ENCODE peak calls at places on chromosomes 4 and X, in ten cellular contexts. S is heart right ventricle; J is fibroblast of mammary gland; C is CD8-positive, alpha-beta T cell; W is mesothelial cell of epicardium; G is IMR-90; B is GM06990; I is psoas muscle; N is fibroblast of pulmonary artery; Y is pancreas. R is an unnamed sample.

GRCh38 chrX:129755779-129756650 is 17.2 kb downstream of the XPNPEP2 start:
- DNase-seq in S (no peak), J (no peak), C (peak; percentile 70), W (no peak), G (no peak), B (no peak), I (peak; percentile 23), N (no peak), Y (no peak), R (no peak)

GRCh38 chr4:123819362-123820035 is 422.9 kb downstream of the SPRY1 start:
- DNase-seq in S (no peak), J (peak; percentile 78), C (no peak), W (no peak), G (no peak), B (no peak), I (no peak), N (peak; percentile 38), Y (no peak), R (no peak)

GRCh38 chrX:30308263-30309138 is 689 bp downstream of the NR0B1 start:
- DNase-seq in S (no peak), J (peak; percentile 15), C (no peak), W (peak; percentile 47), G (no peak), B (no peak), I (peak; percentile 48), N (peak; percentile 7), Y (no peak), R (peak; percentile 44)

GRCh38 chr4:26191353-26191752 is 129.5 kb upstream of the RBPJ start:
- DNase-seq in S (no peak), J (peak; percentile 69), C (no peak), W (no peak), G (peak; percentile 41), B (no peak), I (no peak), N (no peak), Y (no peak), R (no peak)

GRCh38 chrX:77639820-77640219 is 146.2 kb downstream of the ATRX start:
- DNase-seq in S (no peak), J (no peak), C (no peak), W (no peak), G (no peak), B (no peak), I (no peak), N (no peak), Y (no peak), R (no peak)

GRCh38 chr4:145557720-145558119 is 61.5 kb upstream of the MMAA start:
- DNase-seq in S (peak; percentile 66), J (peak; percentile 71), C (no peak), W (peak; percentile 41), G (peak; percentile 72), B (no peak), I (peak; percentile 55), N (peak; percentile 82), Y (peak; percentile 71), R (peak; percentile 56)

GRCh38 chr4:6193399-6193798 is 7.0 kb downstream of the JAKMIP1 start:
- DNase-seq in S (no peak), J (no peak), C (no peak), W (no peak), G (no peak), B (no peak), I (no peak), N (no peak), Y (no peak), R (no peak)

GRCh38 chr4:164221631-164222030 is 532.3 kb upstream of the SMIM31 start:
- DNase-seq in S (no peak), J (peak; percentile 54), C (no peak), W (no peak), G (no peak), B (no peak), I (no peak), N (no peak), Y (no peak), R (no peak)

GRCh38 chr4:8614365-8615193 is 22.0 kb downstream of the CPZ start:
- DNase-seq in S (no peak), J (no peak), C (no peak), W (no peak), G (no peak), B (no peak), I (peak; percentile 29), N (no peak), Y (no peak), R (no peak)

DNA sequence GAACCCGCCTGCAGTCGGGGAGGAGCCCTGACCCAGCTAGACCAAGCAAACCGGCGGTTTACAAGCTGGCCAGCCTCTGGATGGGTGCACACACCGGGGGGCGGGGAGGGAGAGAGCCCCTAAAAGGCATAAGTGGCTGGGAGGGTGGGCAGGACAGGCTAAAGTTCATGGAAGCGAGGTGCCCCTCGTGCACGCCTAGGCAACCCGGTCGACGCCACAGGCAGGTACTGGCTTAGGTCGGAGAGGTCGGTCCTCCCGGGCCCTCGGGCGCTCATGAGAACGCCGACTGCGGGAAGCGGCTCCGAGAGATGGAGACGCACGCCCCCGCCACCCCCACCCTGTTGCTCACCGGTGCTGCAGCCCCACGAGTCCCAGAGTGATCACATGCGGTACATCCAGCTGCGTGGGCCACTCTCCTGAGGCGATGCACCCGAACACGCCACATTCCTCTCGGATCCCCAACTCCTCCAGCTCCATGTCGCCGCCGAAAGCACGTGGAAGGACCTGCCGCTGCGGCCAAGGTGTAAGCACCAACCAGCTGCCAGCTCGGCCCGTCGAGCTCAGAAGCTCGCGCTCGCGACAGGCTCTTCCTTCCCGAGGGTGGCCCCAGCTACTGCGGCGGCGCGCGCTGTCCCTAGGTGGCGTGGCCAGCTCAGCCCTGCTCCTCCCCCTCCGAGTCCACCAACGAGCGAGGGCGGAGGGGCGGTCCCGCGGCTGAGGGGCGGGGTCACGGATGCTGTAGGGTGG is at the start of gene PPAT:
- DNase-seq in S (peak; percentile 97), J (peak; percentile 95), C (peak; percentile 99), W (peak; percentile 99), G (peak; percentile 95), B (peak; percentile 99), I (peak; percentile 99), N (peak; percentile 98), Y (peak; percentile 98), R (peak; percentile 99)
- TF ChIP-seq CTCF in S (peak; percentile 46), J (no peak), C (no peak), W (no peak), G (peak; percentile 20), B (peak; percentile 4), I (peak; percentile 26), N (peak; percentile 13), Y (peak; percentile 22), R (no peak)

DNA sequence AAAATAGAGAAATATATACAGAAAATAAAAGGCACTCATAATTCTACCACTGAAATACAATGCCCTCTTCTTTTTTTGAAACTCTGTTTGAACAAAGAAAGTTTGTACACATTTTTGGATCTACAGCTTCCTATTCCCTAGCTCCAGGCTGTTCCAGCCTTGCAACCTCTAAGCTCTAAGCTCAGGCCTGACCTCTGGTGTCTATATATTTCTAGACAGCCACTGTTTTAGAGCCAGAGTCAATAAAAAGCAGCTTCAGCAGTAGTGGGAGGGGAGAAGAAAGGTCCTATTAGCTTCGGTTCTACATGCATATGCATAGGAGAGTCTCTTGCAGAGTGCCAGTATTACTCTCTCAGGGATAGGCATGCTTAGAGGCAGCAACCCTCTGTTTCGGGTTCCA is 39.7 kb downstream of the CLDN2 start:
- DNase-seq in S (no peak), J (peak; percentile 35), C (no peak), W (no peak), G (peak; percentile 33), B (no peak), I (no peak), N (peak; percentile 54), Y (no peak), R (no peak)
- TF ChIP-seq CTCF in S (no peak), J (peak; percentile 37), C (no peak), W (no peak), G (peak; percentile 41), B (no peak), I (no peak), N (peak; percentile 44), Y (no peak), R (no peak)

DNA sequence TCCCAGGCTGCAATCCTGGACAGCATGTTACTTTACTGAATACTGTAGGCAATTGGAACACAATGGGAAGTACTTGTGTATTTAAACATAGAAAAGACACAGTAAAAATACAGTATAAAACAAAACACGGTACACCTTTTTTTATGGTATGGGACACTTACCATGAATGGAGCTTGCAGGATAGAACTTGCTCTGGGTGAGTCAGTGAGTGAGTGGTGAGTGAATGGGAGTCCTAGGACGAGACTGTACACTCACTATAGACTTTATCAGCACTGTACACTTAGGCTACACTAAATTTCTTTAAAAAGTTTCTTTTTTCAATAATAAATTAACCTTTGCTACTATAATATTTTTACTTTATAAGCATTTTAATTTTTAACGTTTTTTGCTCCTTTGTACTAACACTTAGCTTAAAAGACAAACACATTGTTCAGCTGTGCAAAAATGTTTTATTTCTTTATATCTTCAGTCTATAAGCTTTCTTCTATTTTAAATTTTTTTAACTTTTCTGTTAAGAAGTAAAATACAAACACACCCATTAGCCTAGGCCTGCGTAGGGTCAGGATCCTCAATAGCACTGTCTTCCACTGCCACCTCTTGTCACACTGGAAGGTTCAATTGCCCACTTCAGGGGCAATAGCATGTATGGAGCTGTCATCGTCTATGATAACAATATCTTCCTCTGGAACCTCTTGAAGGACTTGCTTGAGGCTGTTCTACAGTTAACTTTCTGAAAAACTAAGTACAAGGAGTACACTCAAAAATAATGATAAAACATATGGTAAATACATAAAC is 293.5 kb upstream of the FSTL5 start:
- DNase-seq in S (no peak), J (no peak), C (no peak), W (no peak), G (no peak), B (no peak), I (no peak), N (no peak), Y (no peak), R (no peak)
- TF ChIP-seq CTCF in S (no peak), J (no peak), C (no peak), W (no peak), G (no peak), B (no peak), I (no peak), N (no peak), Y (no peak), R (no peak)

GRCh38 chr4:17809667-17810066 is 890 bp downstream of the DCAF16 start:
- DNase-seq in S (no peak), J (no peak), C (no peak), W (no peak), G (no peak), B (no peak), I (no peak), N (no peak), Y (no peak), R (no peak)
- TF ChIP-seq CTCF in S (no peak), J (no peak), C (no peak), W (no peak), G (no peak), B (no peak), I (no peak), N (no peak), Y (no peak), R (no peak)

GRCh38 chr4:154927126-154927525 is 146.1 kb downstream of the RBM46 start:
- DNase-seq in S (no peak), J (no peak), C (no peak), W (no peak), G (no peak), B (no peak), I (no peak), N (no peak), Y (no peak), R (no peak)

GRCh38 chr4:154928640-154929257 is 147.7 kb downstream of the RBM46 start:
- DNase-seq in S (no peak), J (peak; percentile 77), C (no peak), W (no peak), G (peak; percentile 55), B (no peak), I (no peak), N (peak; percentile 71), Y (no peak), R (peak; percentile 33)
- TF ChIP-seq CTCF in S (peak; percentile 18), J (peak; percentile 78), C (no peak), W (peak; percentile 23), G (peak; percentile 68), B (peak; percentile 24), I (no peak), N (peak; percentile 60), Y (no peak), R (peak; percentile 36)

GRCh38 chr4:77765720-77766119 is 53.4 kb downstream of the CNOT6L start:
- DNase-seq in S (no peak), J (no peak), C (no peak), W (no peak), G (no peak), B (no peak), I (no peak), N (no peak), Y (no peak), R (no peak)
- TF ChIP-seq CTCF in S (no peak), J (no peak), C (no peak), W (no peak), G (no peak), B (no peak), I (no peak), N (no peak), Y (no peak), R (no peak)